ENCODE peak calls at places on chromosomes 6 and 20, in five cellular contexts. Z, W, N, O and E are unnamed samples.

GRCh38 chr6:167937301-167937700 is 60.2 kb upstream of the KIF25 start:
- DNase-seq in Z (no peak), W (no peak), N (no peak), O (no peak), E (no peak)

GRCh38 chr6:44298055-44298803 is 14.9 kb downstream of the AARS2 start:
- DNase-seq in Z (no peak), W (no peak), N (no peak), O (no peak), E (no peak)

GRCh38 chr6:135162678-135163439 is 18.2 kb upstream of the MYB start:
- DNase-seq in Z (no peak), W (no peak), N (peak; percentile 11), O (peak; percentile 22), E (no peak)

GRCh38 chr20:13212750-13213149 is 8.3 kb upstream of the ISM1 start:
- DNase-seq in Z (no peak), W (no peak), N (no peak), O (no peak), E (no peak)

GRCh38 chr6:150410906-150411305 is 42.1 kb downstream of the IYD start:
- DNase-seq in Z (no peak), W (no peak), N (no peak), O (no peak), E (no peak)

GRCh38 chr6:149925253-149925973 is 2.5 kb upstream of the RAET1G start:
- DNase-seq in Z (peak; percentile 60), W (peak; percentile 79), N (no peak), O (no peak), E (no peak)

GRCh38 chr6:106870824-106871300 is 103.7 kb downstream of the CD24 start:
- DNase-seq in Z (no peak), W (no peak), N (no peak), O (no peak), E (no peak)

GRCh38 chr6:138817799-138818198 is 21.9 kb downstream of the ECT2L start:
- DNase-seq in Z (no peak), W (no peak), N (no peak), O (no peak), E (no peak)

GRCh38 chr6:98847767-98848538 is 13.6 kb downstream of the POU3F2 start:
- DNase-seq in Z (no peak), W (no peak), N (no peak), O (no peak), E (no peak)

GRCh38 chr6:163296835-163297519 is 117.5 kb upstream of the QKI start:
- DNase-seq in Z (no peak), W (no peak), N (no peak), O (no peak), E (no peak)

GRCh38 chr6:53611342-53611741 is 54.2 kb downstream of the KLHL31 start:
- DNase-seq in Z (no peak), W (no peak), N (no peak), O (no peak), E (no peak)

GRCh38 chr6:4008324-4009047 is 70.5 kb downstream of the FAM217A start:
- DNase-seq in Z (no peak), W (no peak), N (no peak), O (peak; percentile 57), E (no peak)

GRCh38 chr6:157101166-157101565 is 222.2 kb downstream of the TMEM242 start:
- DNase-seq in Z (no peak), W (no peak), N (no peak), O (no peak), E (no peak)

GRCh38 chr6:28117386-28118050 is 6.9 kb upstream of the ZSCAN16 start:
- DNase-seq in Z (no peak), W (no peak), N (no peak), O (no peak), E (no peak)

GRCh38 chr6:82691997-82692396 is 328.4 kb downstream of the TPBG start:
- DNase-seq in Z (no peak), W (no peak), N (no peak), O (no peak), E (no peak)

GRCh38 chr6:99603421-99604160 is 3.0 kb upstream of the PRDM13 start:
- DNase-seq in Z (no peak), W (peak; percentile 70), N (no peak), O (no peak), E (no peak)

GRCh38 chr6:83113258-83113657 is 45.8 kb downstream of the DOP1A start:
- DNase-seq in Z (no peak), W (no peak), N (no peak), O (no peak), E (no peak)

GRCh38 chr6:117986401-117986800 is 79.3 kb downstream of the SLC35F1 start:
- DNase-seq in Z (no peak), W (no peak), N (no peak), O (no peak), E (no peak)

GRCh38 chr20:1711266-1711665 is 53.7 kb upstream of the SIRPG start:
- DNase-seq in Z (no peak), W (no peak), N (no peak), O (no peak), E (no peak)

GRCh38 chr6:27814665-27815424 is 97.4 kb downstream of the OR2B2 start:
- DNase-seq in Z (peak; percentile 44), W (no peak), N (peak; percentile 71), O (peak; percentile 87), E (peak; percentile 6)

GRCh38 chr6:25277857-25278256 is 1.3 kb upstream of the CARMIL1 start:
- DNase-seq in Z (no peak), W (no peak), N (no peak), O (no peak), E (no peak)
- H3K27ac ChIP-seq in Z (no peak overlapping the region), W (no peak overlapping the region), N (no peak overlapping the region), O (no peak overlapping the region), E (peak overlapping the region; percentile 39)

GRCh38 chr6:158538741-158539140 is 21.1 kb upstream of the TMEM181 start:
- DNase-seq in Z (no peak), W (no peak), N (no peak), O (no peak), E (no peak)

GRCh38 chr6:158539363-158539762 is 20.5 kb upstream of the TMEM181 start:
- DNase-seq in Z (no peak), W (no peak), N (no peak), O (no peak), E (no peak)

GRCh38 chr6:158536891-158537798 is 22.7 kb upstream of the TMEM181 start:
- DNase-seq in Z (peak; percentile 34), W (no peak), N (no peak), O (peak; percentile 31), E (no peak)

GRCh38 chr6:158531970-158532369 is 27.9 kb upstream of the TMEM181 start:
- DNase-seq in Z (no peak), W (no peak), N (no peak), O (no peak), E (no peak)

DNA sequence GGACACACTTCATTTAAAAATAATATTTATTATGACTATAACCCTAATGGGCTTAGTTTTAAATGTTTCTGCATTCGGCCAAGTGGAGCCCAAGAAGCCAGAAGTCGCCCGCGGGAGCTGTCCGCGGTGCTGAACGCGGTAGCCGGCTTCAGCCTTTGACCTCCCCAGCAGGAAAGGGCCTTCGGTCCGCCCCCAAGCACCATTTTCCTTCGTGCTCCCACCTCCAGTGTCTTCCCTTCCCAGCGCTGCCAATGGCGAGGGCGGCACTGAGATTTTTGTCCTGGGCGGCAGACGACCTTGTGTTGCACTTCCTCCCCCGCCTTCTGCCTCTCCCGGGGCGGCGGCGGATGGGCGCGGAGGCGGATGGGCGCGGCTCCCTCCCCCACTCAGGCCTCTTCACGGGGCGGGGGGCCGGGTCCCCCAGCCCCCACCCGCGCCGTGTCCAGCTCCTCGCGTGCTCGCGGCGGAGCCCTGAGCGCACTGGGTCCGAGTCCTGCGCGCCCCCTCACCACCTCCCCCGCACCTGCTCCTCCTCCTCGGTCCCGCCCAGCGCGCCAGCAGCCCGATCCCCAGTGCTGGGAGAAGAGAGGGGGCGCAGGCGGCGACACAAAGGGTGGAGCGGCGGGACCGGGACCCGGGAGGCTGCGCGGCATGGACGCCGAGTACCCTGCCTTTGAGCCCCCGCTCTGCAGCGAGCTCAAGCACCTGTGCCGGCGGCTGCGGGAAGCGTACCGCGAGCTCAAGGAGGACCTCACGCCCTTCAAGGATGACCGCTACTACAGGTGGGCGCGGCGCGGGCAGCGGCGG is 23.6 kb upstream of the TMEM181 start:
- DNase-seq in Z (peak; percentile 66), W (no peak), N (peak; percentile 61), O (peak; percentile 73), E (peak; percentile 17)
- H3K27ac ChIP-seq in Z (no peak overlapping the region), W (no peak overlapping the region), N (no peak overlapping the region), O (no peak overlapping the region), E (peak overlapping the region; percentile 70)

GRCh38 chr20:64051033-64051452 is 1.6 kb upstream of the SOX18 start:
- DNase-seq in Z (no peak), W (no peak), N (no peak), O (no peak), E (no peak)

GRCh38 chr20:64051532-64052325 is 2.3 kb upstream of the SOX18 start:
- DNase-seq in Z (peak; percentile 92), W (no peak), N (no peak), O (no peak), E (no peak)

GRCh38 chr20:64049887-64050260 is 435 bp upstream of the SOX18 start:
- DNase-seq in Z (peak; percentile 54), W (no peak), N (no peak), O (no peak), E (no peak)

GRCh38 chr20:64049060-64049886 is at the start of gene SOX18:
- DNase-seq in Z (peak; percentile 61), W (no peak), N (no peak), O (no peak), E (no peak)

GRCh38 chr20:64050261-64051032 is 1.0 kb upstream of the SOX18 start:
- DNase-seq in Z (peak; percentile 56), W (no peak), N (no peak), O (no peak), E (no peak)
- H3K27ac ChIP-seq in Z (peak overlapping the region; percentile 90), W (no peak overlapping the region), N (no peak overlapping the region), O (no peak overlapping the region), E (no peak overlapping the region)

GRCh38 chr20:48736231-48736630 is 91.6 kb downstream of the PREX1 start:
- DNase-seq in Z (no peak), W (no peak), N (no peak), O (no peak), E (no peak)

GRCh38 chr20:48733296-48733790 is 94.5 kb downstream of the PREX1 start:
- DNase-seq in Z (no peak), W (no peak), N (no peak), O (no peak), E (no peak)

GRCh38 chr20:48735112-48735511 is 92.7 kb downstream of the PREX1 start:
- DNase-seq in Z (no peak), W (no peak), N (no peak), O (no peak), E (no peak)

GRCh38 chr20:48732081-48732829 is 95.5 kb downstream of the PREX1 start:
- DNase-seq in Z (no peak), W (no peak), N (no peak), O (no peak), E (no peak)

GRCh38 chr20:48734104-48734749 is 93.6 kb downstream of the PREX1 start:
- DNase-seq in Z (no peak), W (no peak), N (no peak), O (no peak), E (no peak)
- H3K27ac ChIP-seq in Z (no peak overlapping the region), W (no peak overlapping the region), N (no peak overlapping the region), O (no peak overlapping the region), E (no peak overlapping the region)

GRCh38 chr20:19974621-19975435 is 42.3 kb upstream of the NAA20 start:
- DNase-seq in Z (peak; percentile 91), W (peak; percentile 97), N (no peak), O (no peak), E (peak; percentile 82)
- H3K27ac ChIP-seq in Z (peak overlapping the region; percentile 94), W (peak overlapping the region; percentile 86), N (no peak overlapping the region), O (no peak overlapping the region), E (peak overlapping the region; percentile 94)